ENCODE peak calls at places on chromosome 15, in six cellular contexts. A is mucosa of descending colon, K is right lobe of liver, T is upper lobe of right lung, V is hepatocyte, W is PC-3. Z is an unnamed sample. For H3K4me1 and H3K36me3, the result is how much of the 10 kb centered on the place peaks cover.

GRCh38 chr15:71595846-71596553 is 214.4 kb upstream of the NR2E3 start:
- DNase-seq in A (no peak), K (no peak), T (no peak), V (no peak), W (no peak), Z (no peak)

GRCh38 chr15:52804526-52805081 is 14.5 kb upstream of the ONECUT1 start:
- DNase-seq in A (peak), K (peak), T (no peak), V (no peak), W (no peak), Z (peak)

GRCh38 chr15:72515591-72516389 is 41.7 kb downstream of the ARIH1 start:
- DNase-seq in A (no peak), K (no peak), T (no peak), V (no peak), W (no peak), Z (no peak)

GRCh38 chr15:73295630-73296286 is 73.0 kb downstream of the HCN4 start:
- DNase-seq in A (no peak), K (no peak), T (no peak), V (peak), W (no peak), Z (no peak)

GRCh38 chr15:79090487-79091203 is at the start of gene RASGRF1:
- DNase-seq in A (no peak), K (peak), T (peak), V (peak), W (no peak), Z (no peak)

GRCh38 chr15:47266556-47266955 is 450.7 kb upstream of the SEMA6D start:
- DNase-seq in A (no peak), K (no peak), T (no peak), V (no peak), W (no peak), Z (no peak)

GRCh38 chr15:70112018-70112395 is 14.3 kb upstream of the TLE3 start:
- DNase-seq in A (no peak), K (no peak), T (no peak), V (no peak), W (no peak), Z (no peak)

GRCh38 chr15:67822537-67823370 is 2.6 kb upstream of the SKOR1 start:
- DNase-seq in A (no peak), K (no peak), T (no peak), V (no peak), W (no peak), Z (no peak)

GRCh38 chr15:39925112-39925830 is 5.2 kb upstream of the GPR176 start:
- DNase-seq in A (no peak), K (no peak), T (no peak), V (no peak), W (peak), Z (no peak)

GRCh38 chr15:40549894-40550293 is 14.9 kb downstream of the CCDC32 start:
- DNase-seq in A (no peak), K (peak), T (no peak), V (no peak), W (no peak), Z (peak)

GRCh38 chr15:60751985-60752952 is 273.3 kb upstream of the ICE2 start:
- DNase-seq in A (no peak), K (peak), T (no peak), V (peak), W (no peak), Z (peak)

GRCh38 chr15:63255485-63255990 is 21.9 kb upstream of the APH1B start:
- DNase-seq in A (no peak), K (no peak), T (no peak), V (no peak), W (no peak), Z (no peak)

GRCh38 chr15:49501586-49501985 is 78.5 kb downstream of the FGF7 start:
- DNase-seq in A (no peak), K (no peak), T (no peak), V (no peak), W (no peak), Z (no peak)

GRCh38 chr15:76433798-76434400 is 97.3 kb downstream of the ISL2 start:
- DNase-seq in A (no peak), K (no peak), T (no peak), V (no peak), W (peak), Z (no peak)

GRCh38 chr15:55319537-55320325 is 709 bp downstream of the PIGB start:
- DNase-seq in A (no peak), K (no peak), T (no peak), V (no peak), W (peak), Z (no peak)

GRCh38 chr15:88645171-88646087 is 6.6 kb downstream of the ISG20 start:
- DNase-seq in A (peak), K (peak), T (no peak), V (no peak), W (no peak), Z (no peak)

GRCh38 chr15:22968356-22968755 is 11.8 kb downstream of the CYFIP1 start:
- DNase-seq in A (no peak), K (no peak), T (no peak), V (no peak), W (peak), Z (no peak)

GRCh38 chr15:72136170-72137051 is 18.2 kb downstream of the SENP8 start:
- DNase-seq in A (no peak), K (no peak), T (no peak), V (no peak), W (peak), Z (no peak)

GRCh38 chr15:85785887-85786777 is 8.6 kb downstream of the KLHL25 start:
- DNase-seq in A (peak), K (peak), T (no peak), V (peak), W (peak), Z (no peak)

GRCh38 chr15:60424006-60424405 is 26.2 kb upstream of the ANXA2 start:
- DNase-seq in A (no peak), K (no peak), T (no peak), V (no peak), W (no peak), Z (no peak)

GRCh38 chr15:79373728-79374127 is 58.4 kb upstream of the MINAR1 start:
- DNase-seq in A (no peak), K (no peak), T (no peak), V (no peak), W (no peak), Z (no peak)

GRCh38 chr15:88866295-88866881 is 29.0 kb downstream of the HAPLN3 start:
- DNase-seq in A (no peak), K (no peak), T (no peak), V (no peak), W (no peak), Z (no peak)

GRCh38 chr15:37888356-37888755 is 46.1 kb upstream of the TMCO5A start:
- DNase-seq in A (no peak), K (no peak), T (no peak), V (no peak), W (no peak), Z (no peak)

GRCh38 chr15:70559223-70559823 is 204.0 kb downstream of the UACA start:
- DNase-seq in A (peak), K (peak), T (no peak), V (peak), W (no peak), Z (no peak)

GRCh38 chr15:69392352-69392751 is 21.8 kb upstream of the KIF23 start:
- DNase-seq in A (no peak), K (no peak), T (no peak), V (no peak), W (no peak), Z (no peak)

GRCh38 chr15:25936004-25936403 is 72.9 kb upstream of the ATP10A start:
- DNase-seq in A (no peak), K (no peak), T (no peak), V (no peak), W (peak), Z (no peak)

GRCh38 chr15:62141200-62141599 is 23.9 kb downstream of the C2CD4B start:
- DNase-seq in A (no peak), K (no peak), T (no peak), V (no peak), W (no peak), Z (no peak)
- H3K4me1 ChIP-seq in A (under half), K (under half), T (under half), V (under half), W (under half), Z (under half)

DNA sequence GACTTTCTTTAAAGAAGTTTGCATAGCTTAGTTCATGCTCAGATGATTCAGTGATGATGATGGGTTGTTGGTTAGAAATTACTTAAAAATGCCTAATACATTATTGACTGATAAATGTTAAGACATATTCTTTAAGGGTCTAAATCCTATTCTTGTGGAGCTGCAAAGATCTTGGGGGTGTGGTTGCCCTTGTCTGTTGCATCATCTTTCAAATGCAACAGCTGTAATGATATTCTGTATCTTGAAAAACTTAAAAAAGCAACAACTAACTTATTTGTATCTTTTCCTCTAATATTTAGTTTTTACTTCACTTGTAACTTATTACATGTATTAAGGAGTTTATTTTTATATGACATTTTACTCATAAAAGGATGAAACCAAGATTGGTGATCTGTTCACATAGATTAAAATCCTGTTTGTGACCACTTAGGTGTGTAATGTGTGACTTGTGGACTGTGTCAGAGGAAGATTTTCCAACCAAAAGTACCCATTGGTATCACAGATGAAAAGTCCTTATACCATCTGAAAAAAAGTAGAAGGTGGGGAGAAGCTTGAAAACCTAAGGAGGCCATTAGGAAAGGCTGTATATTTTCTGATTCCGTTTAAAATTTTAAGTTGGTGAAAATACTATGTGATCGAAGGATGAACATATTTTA is 142.8 kb downstream of the IGF1R start:
- DNase-seq in A (no peak), K (no peak), T (no peak), V (no peak), W (no peak), Z (no peak)
- H3K36me3 ChIP-seq in A (under half), K (under half), T (under half), V (under half), W (under half), Z (under half)

GRCh38 chr15:57297630-57298029 is 78.7 kb upstream of the CGNL1 start:
- DNase-seq in A (no peak), K (no peak), T (no peak), V (no peak), W (no peak), Z (no peak)

GRCh38 chr15:57298843-57299550 is 77.3 kb upstream of the CGNL1 start:
- DNase-seq in A (no peak), K (no peak), T (no peak), V (no peak), W (no peak), Z (no peak)

GRCh38 chr15:57302640-57303257 is 73.6 kb upstream of the CGNL1 start:
- DNase-seq in A (no peak), K (no peak), T (no peak), V (no peak), W (no peak), Z (no peak)

GRCh38 chr15:57298204-57298603 is 78.1 kb upstream of the CGNL1 start:
- DNase-seq in A (no peak), K (no peak), T (no peak), V (no peak), W (no peak), Z (no peak)

DNA sequence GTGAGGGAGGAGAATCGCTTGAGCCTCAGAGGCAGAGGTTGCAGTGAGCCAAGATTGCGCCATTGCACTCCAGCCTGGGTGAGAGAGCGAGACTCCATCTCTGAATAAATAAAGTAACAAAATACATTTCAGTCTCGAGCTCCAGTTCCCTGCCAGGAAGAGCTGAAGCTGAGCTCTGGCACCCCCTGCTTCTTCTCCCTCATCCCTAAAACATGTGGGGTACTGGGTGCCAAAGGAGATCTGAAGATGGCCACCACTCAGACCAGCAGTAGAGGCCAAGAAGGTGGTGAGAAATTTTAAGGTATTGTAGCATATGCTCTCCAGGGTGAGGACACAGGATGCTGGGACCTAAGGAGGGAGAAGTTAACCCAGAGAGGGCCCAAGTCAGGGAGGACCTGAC is 75.0 kb upstream of the CGNL1 start:
- DNase-seq in A (no peak), K (no peak), T (no peak), V (no peak), W (no peak), Z (no peak)
- H3K4me3 ChIP-seq in A (no peak), K (no peak), T (no peak), V (no peak), W (no peak), Z (no peak)

DNA sequence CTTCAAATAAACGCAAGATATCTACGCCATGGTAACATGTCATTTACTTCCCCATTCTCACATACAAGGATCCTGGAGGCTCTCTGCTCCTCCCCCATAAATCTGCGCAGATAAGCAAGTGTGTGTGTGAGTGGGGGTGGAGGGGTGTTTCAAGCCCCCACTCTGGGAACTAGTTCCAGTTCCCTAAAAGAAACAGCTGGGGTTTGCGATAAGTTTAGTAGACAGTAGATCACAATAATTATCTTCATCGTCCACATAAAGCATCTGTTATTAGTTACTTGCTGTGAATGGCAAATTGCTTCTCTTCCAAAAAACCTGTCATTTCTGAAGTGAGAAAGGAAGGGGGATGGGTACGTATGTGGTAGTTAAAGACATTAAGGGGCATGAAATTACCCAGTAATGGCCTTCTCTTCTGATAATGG is 79.8 kb downstream of the RBPMS2 start:
- DNase-seq in A (no peak), K (no peak), T (no peak), V (no peak), W (no peak), Z (no peak)
- H3K4me1 ChIP-seq in A (under half), K (under half), T (half or more), V (under half), W (under half), Z (half or more)

DNA sequence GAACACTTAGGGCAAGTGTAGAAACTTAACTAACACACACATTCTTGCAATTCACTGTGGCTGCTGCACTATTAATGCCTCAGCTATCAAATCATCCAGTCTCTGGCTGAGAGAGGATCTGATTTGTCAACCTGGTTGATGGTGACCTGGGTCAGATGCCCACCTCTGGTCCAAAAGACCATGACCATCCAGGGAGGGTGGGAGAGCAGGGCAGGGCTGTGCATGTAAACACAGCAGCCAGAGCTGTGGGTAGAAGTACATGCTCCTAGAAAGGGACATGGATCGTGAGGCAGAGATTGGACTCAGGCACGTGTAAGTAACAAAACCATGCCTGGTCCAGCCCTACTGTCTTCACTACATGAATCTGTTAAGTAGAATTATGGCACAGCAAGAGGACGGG is 17.3 kb downstream of the MESD start:
- DNase-seq in A (no peak), K (no peak), T (no peak), V (no peak), W (no peak), Z (no peak)
- H3K36me3 ChIP-seq in A (under half), K (under half), T (under half), V (under half), W (under half), Z (under half)

DNA sequence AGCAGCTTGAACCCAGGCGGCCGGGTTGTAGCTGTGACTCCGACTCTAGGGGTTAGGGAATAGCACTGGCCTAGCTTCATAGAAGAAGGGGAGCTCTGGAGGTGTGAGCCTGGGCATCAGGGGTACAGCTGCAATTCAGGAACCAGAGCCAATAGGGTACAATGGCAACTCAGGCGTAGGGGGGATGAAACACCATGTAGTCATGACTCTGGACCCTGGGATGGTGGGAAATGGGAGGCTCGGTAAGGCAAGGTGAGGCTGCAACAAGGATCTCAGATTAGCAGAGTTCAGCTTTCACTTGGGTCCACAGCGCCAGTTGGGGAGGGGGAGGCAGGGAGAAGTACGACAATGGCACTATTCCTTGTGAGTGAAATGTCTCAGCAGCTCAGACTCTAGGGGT is 210.2 kb upstream of the LYSMD4 start:
- DNase-seq in A (no peak), K (no peak), T (no peak), V (no peak), W (no peak), Z (no peak)
- H3K4me3 ChIP-seq in A (no peak), K (no peak), T (no peak), V (no peak), W (no peak), Z (no peak)

GRCh38 chr15:59166156-59166555 is 40.5 kb upstream of the LDHAL6B start:
- DNase-seq in A (no peak), K (no peak), T (no peak), V (no peak), W (no peak), Z (no peak)
- H3K4me1 ChIP-seq in A (under half), K (under half), T (under half), V (under half), W (under half), Z (under half)

GRCh38 chr15:43769584-43770228 is 7.1 kb downstream of the ELL3 start:
- DNase-seq in A (peak), K (no peak), T (peak), V (peak), W (peak), Z (no peak)

GRCh38 chr15:43762824-43763223 is 13.9 kb downstream of the ELL3 start:
- DNase-seq in A (no peak), K (no peak), T (no peak), V (no peak), W (no peak), Z (no peak)

GRCh38 chr15:43763819-43764446 is 12.8 kb downstream of the ELL3 start:
- DNase-seq in A (no peak), K (no peak), T (no peak), V (no peak), W (no peak), Z (no peak)
- H3K36me3 ChIP-seq in A (under half), K (half or more), T (half or more), V (under half), W (half or more), Z (under half)

DNA sequence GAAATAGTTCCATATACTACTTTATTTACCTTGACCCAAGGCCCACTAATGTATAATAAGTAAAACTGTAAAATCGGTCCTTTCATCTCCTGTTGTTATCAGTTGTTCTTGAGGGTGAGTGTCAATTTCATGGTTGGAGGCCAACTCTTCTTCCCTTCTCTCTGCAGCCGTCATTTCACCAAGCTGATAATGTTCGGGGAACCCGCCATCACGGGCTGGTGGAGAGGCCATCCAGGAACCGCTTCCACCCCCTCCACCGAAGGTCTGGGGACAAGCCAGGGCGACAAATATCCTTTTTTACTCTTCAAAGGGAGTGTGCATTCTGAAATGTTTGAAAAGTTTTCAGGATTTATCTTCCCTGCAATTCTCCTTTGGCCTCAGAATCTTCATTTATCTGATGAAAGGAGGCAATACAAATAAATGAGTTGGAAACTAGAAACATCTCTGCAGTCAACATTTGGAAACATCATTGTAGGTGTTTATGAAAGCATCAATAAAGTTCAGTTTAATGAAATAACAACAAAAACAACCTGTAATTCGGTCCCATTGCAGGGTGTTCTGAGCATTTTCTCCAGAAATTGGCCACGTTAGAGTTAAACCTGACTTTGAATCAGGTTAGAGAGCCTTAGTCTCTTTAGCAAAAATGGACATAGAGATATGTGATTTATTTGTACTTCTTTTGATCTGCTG is 63.9 kb downstream of the CRTC3 start:
- DNase-seq in A (no peak), K (no peak), T (no peak), V (no peak), W (no peak), Z (no peak)
- H3K4me3 ChIP-seq in A (no peak), K (no peak), T (no peak), V (no peak), W (no peak), Z (no peak)

Z was measured in pancreas.